ENCODE peak calls at places on chromosomes 11 and 22, in seven cellular contexts. One of them, this sample, is unnamed.
A peak's percentile ranks its signal among the peaks of the same experiment; 100 is the strongest.

GRCh38 chr11:46438211-46438610 is 46.6 kb upstream of the CHRM4 start:
- DNase-seq in mammary epithelial cell: no peak
- DNase-seq in PC-3: no peak
- DNase-seq in GM23248: no peak
- DNase-seq in colonic mucosa: no peak
- DNase-seq in mesendoderm: peak; percentile 63
- DNase-seq in endodermal cell: no peak
- DNase-seq in this sample: no peak

GRCh38 chr11:68974421-68975194 is 6.2 kb downstream of the MRGPRD start:
- DNase-seq in mammary epithelial cell: no peak
- DNase-seq in PC-3: peak; percentile 53
- DNase-seq in GM23248: peak; percentile 49
- DNase-seq in colonic mucosa: no peak
- DNase-seq in mesendoderm: peak; percentile 75
- DNase-seq in endodermal cell: peak; percentile 76
- DNase-seq in this sample: no peak

GRCh38 chr22:35808377-35808776 is 90.7 kb downstream of the APOL5 start:
- DNase-seq in mammary epithelial cell: no peak
- DNase-seq in PC-3: no peak
- DNase-seq in GM23248: no peak
- DNase-seq in colonic mucosa: no peak
- DNase-seq in mesendoderm: no peak
- DNase-seq in endodermal cell: no peak
- DNase-seq in this sample: no peak

GRCh38 chr11:35146074-35146521 is 7.1 kb downstream of the CD44 start:
- DNase-seq in mammary epithelial cell: peak; percentile 87
- DNase-seq in PC-3: peak; percentile 54
- DNase-seq in GM23248: peak; percentile 40
- DNase-seq in colonic mucosa: no peak
- DNase-seq in mesendoderm: no peak
- DNase-seq in endodermal cell: no peak
- DNase-seq in this sample: no peak

GRCh38 chr22:41957941-41958556 is 6.1 kb downstream of the SMIM45 start:
- DNase-seq in mammary epithelial cell: no peak
- DNase-seq in PC-3: no peak
- DNase-seq in GM23248: no peak
- DNase-seq in colonic mucosa: no peak
- DNase-seq in mesendoderm: no peak
- DNase-seq in endodermal cell: no peak
- DNase-seq in this sample: no peak

GRCh38 chr11:36510567-36511020 is 522 bp upstream of the TRAF6 start:
- DNase-seq in mammary epithelial cell: peak; percentile 67
- DNase-seq in PC-3: peak; percentile 39
- DNase-seq in GM23248: peak; percentile 70
- DNase-seq in colonic mucosa: no peak
- DNase-seq in mesendoderm: no peak
- DNase-seq in endodermal cell: no peak
- DNase-seq in this sample: no peak

GRCh38 chr22:36998620-36999351 is 20.5 kb downstream of the TST start:
- DNase-seq in mammary epithelial cell: peak; percentile 39
- DNase-seq in PC-3: no peak
- DNase-seq in GM23248: peak; percentile 62
- DNase-seq in colonic mucosa: no peak
- DNase-seq in mesendoderm: peak; percentile 65
- DNase-seq in endodermal cell: peak; percentile 74
- DNase-seq in this sample: no peak

GRCh38 chr11:112162761-112163669 is 879 bp downstream of the IL18 start:
- DNase-seq in mammary epithelial cell: peak; percentile 80
- DNase-seq in PC-3: peak; percentile 90
- DNase-seq in GM23248: peak; percentile 58
- DNase-seq in colonic mucosa: no peak
- DNase-seq in mesendoderm: no peak
- DNase-seq in endodermal cell: no peak
- DNase-seq in this sample: no peak

GRCh38 chr11:68146704-68147474 is 25.7 kb upstream of the CHKA start:
- DNase-seq in mammary epithelial cell: no peak
- DNase-seq in PC-3: peak; percentile 93
- DNase-seq in GM23248: peak; percentile 38
- DNase-seq in colonic mucosa: peak; percentile 87
- DNase-seq in mesendoderm: no peak
- DNase-seq in endodermal cell: peak; percentile 74
- DNase-seq in this sample: no peak

GRCh38 chr11:45155058-45155551 is 8.7 kb downstream of the PRDM11 start:
- DNase-seq in mammary epithelial cell: no peak
- DNase-seq in PC-3: no peak
- DNase-seq in GM23248: peak; percentile 27
- DNase-seq in colonic mucosa: peak; percentile 7
- DNase-seq in mesendoderm: no peak
- DNase-seq in endodermal cell: no peak
- DNase-seq in this sample: no peak

GRCh38 chr22:32862083-32862482 is 60.6 kb downstream of the TIMP3 start:
- DNase-seq in mammary epithelial cell: no peak
- DNase-seq in PC-3: no peak
- DNase-seq in GM23248: peak; percentile 20
- DNase-seq in colonic mucosa: no peak
- DNase-seq in mesendoderm: no peak
- DNase-seq in endodermal cell: no peak
- DNase-seq in this sample: no peak

GRCh38 chr11:31824791-31825452 is 13.8 kb upstream of the PAX6 start:
- DNase-seq in mammary epithelial cell: no peak
- DNase-seq in PC-3: no peak
- DNase-seq in GM23248: no peak
- DNase-seq in colonic mucosa: no peak
- DNase-seq in mesendoderm: peak; percentile 22
- DNase-seq in endodermal cell: peak; percentile 70
- DNase-seq in this sample: no peak

DNA sequence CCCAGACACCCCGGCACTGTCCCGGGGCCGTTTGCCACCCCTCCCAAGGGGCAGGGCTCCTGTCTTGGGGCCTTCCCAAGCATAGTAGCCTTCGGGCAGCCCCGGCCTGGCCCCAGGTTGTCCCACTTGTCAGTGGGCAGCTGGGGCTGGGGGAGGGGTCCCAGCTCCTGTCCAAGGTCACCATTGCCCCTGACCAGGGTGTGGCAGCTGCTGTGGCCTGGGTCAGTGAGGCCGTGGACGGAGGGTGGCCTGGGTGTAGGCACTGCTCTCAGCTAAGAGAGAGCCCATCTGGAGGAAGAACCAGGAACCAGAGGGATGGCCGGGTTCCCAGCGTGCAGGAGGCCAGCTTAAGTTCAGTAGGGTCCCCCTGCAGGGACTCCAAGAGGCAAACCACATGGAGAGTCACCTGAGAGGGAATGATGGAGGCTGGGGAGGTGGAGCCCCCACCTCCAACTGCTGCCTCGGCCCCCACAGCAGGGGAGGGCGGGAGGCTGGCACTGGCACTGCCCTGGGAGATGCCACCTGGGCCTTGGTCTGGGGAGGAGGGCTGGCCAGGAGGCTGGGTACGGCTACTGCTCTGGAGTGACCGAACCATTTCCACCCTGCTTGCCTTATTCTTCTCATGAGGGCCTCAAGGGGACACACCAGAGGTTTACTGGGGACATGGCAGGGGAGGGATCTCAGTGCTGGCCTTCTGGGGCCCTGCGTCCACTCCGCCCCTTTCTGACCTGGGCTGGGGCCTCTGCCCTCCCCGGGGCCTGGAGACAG is 6.7 kb upstream of the CCDC188 start:
- DNase-seq in mammary epithelial cell: no peak
- DNase-seq in PC-3: no peak
- DNase-seq in GM23248: no peak
- DNase-seq in colonic mucosa: no peak
- DNase-seq in mesendoderm: no peak
- DNase-seq in endodermal cell: no peak
- DNase-seq in this sample: no peak
- H3K27ac ChIP-seq in mammary epithelial cell: no peak overlapping the region
- H3K27ac ChIP-seq in PC-3: no peak overlapping the region
- H3K27ac ChIP-seq in GM23248: no peak overlapping the region
- H3K27ac ChIP-seq in colonic mucosa: no peak overlapping the region
- H3K27ac ChIP-seq in mesendoderm: no peak overlapping the region
- H3K27ac ChIP-seq in endodermal cell: no peak overlapping the region
- H3K27ac ChIP-seq in this sample: no peak overlapping the region

DNA sequence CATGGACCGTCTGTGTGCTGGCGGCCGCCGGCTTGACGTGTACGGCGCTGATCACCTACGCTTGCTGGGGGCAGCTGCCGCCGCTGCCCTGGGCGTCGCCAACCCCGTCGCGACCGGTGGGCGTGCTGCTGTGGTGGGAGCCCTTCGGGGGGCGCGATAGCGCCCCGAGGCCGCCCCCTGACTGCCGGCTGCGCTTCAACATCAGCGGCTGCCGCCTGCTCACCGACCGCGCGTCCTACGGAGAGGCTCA is 786 bp downstream of the FUT4 start:
- DNase-seq in mammary epithelial cell: no peak
- DNase-seq in PC-3: no peak
- DNase-seq in GM23248: no peak
- DNase-seq in colonic mucosa: no peak
- DNase-seq in mesendoderm: peak; percentile 38
- DNase-seq in endodermal cell: no peak
- DNase-seq in this sample: no peak
- H3K9ac ChIP-seq in mammary epithelial cell: no peak overlapping the region
- H3K9ac ChIP-seq in PC-3: peak overlapping the region; percentile 82
- H3K9ac ChIP-seq in GM23248: peak overlapping the region; percentile 93
- H3K9ac ChIP-seq in colonic mucosa: peak overlapping the region; percentile 94
- H3K9ac ChIP-seq in mesendoderm: peak overlapping the region; percentile 83
- H3K9ac ChIP-seq in endodermal cell: peak overlapping the region; percentile 15
- H3K9ac ChIP-seq in this sample: peak overlapping the region; percentile 92

DNA sequence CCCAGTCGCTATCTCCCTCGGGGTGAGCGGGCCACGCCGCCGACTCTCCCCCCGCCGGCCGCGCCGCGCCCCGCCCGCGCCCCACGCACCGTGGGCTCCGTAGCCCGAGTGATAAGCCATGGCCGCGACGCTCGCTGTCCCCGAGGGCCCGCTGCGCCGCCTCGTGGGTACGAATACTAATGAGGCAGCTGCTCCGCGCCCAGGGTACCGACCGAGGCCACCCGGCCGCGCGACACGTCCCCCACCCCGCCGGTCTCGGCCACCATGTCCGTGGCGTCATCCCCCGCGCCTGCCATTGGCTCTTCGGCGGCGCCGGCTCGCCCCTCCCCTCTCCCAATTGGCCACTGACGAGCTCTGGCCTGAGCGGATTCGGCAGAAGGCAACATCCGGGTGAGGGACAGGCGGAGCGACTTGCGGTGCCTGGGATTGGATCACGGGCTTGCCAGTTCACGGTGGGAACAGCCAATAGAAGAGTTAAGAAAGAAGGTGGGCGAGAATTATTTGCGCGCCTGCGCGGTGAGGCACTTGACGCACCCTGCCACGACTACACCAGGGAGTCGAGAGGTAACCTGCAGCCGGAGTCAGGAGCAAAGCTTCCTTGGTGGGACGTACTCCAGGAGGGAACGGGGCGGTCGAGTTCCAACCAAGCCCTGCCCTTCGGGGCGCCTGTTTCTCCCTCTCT is at the start of gene YIF1A:
- DNase-seq in mammary epithelial cell: peak; percentile 100
- DNase-seq in PC-3: peak; percentile 100
- DNase-seq in GM23248: peak; percentile 99
- DNase-seq in colonic mucosa: peak; percentile 98
- DNase-seq in mesendoderm: peak; percentile 100
- DNase-seq in endodermal cell: peak; percentile 100
- DNase-seq in this sample: peak; percentile 97
- H3K36me3 ChIP-seq in mammary epithelial cell: no peaks in the 10 kb centered on the region
- H3K36me3 ChIP-seq in PC-3: no peaks in the 10 kb centered on the region
- H3K36me3 ChIP-seq in GM23248: no peaks in the 10 kb centered on the region
- H3K36me3 ChIP-seq in colonic mucosa: no peaks in the 10 kb centered on the region
- H3K36me3 ChIP-seq in mesendoderm: no peaks in the 10 kb centered on the region
- H3K36me3 ChIP-seq in endodermal cell: peaks cover 26% of the 10 kb centered on the region
- H3K36me3 ChIP-seq in this sample: no peaks in the 10 kb centered on the region

GRCh38 chr11:62127426-62127825 is 3.6 kb downstream of the INCENP start:
- DNase-seq in mammary epithelial cell: no peak
- DNase-seq in PC-3: no peak
- DNase-seq in GM23248: no peak
- DNase-seq in colonic mucosa: no peak
- DNase-seq in mesendoderm: no peak
- DNase-seq in endodermal cell: no peak
- DNase-seq in this sample: no peak
- H3K27ac ChIP-seq in mammary epithelial cell: no peak overlapping the region
- H3K27ac ChIP-seq in PC-3: no peak overlapping the region
- H3K27ac ChIP-seq in GM23248: no peak overlapping the region
- H3K27ac ChIP-seq in colonic mucosa: no peak overlapping the region
- H3K27ac ChIP-seq in mesendoderm: no peak overlapping the region
- H3K27ac ChIP-seq in endodermal cell: no peak overlapping the region
- H3K27ac ChIP-seq in this sample: no peak overlapping the region

GRCh38 chr22:28143206-28143605 is 224.2 kb upstream of the PITPNB start:
- DNase-seq in mammary epithelial cell: no peak
- DNase-seq in PC-3: no peak
- DNase-seq in GM23248: no peak
- DNase-seq in colonic mucosa: no peak
- DNase-seq in mesendoderm: no peak
- DNase-seq in endodermal cell: no peak
- DNase-seq in this sample: no peak
- H3K9ac ChIP-seq in mammary epithelial cell: no peak overlapping the region
- H3K9ac ChIP-seq in PC-3: no peak overlapping the region
- H3K9ac ChIP-seq in GM23248: no peak overlapping the region
- H3K9ac ChIP-seq in colonic mucosa: no peak overlapping the region
- H3K9ac ChIP-seq in mesendoderm: no peak overlapping the region
- H3K9ac ChIP-seq in endodermal cell: no peak overlapping the region
- H3K9ac ChIP-seq in this sample: no peak overlapping the region